ENCODE peak calls at places on chromosomes 6 and 20, in nine cellular contexts. One of them, this sample, is unnamed.

GRCh38 chr6:131789219-131789618 is 18.6 kb upstream of the ENPP1 start:
- DNase-seq in stimulated activated CD8-positive, alpha-beta memory T cell treated with anti-CD3 and anti-CD28 coated beads, Interleukin-2, amount 100 ng/mL, for 1 hour: no peak
- DNase-seq in HuH-7.5: no peak
- DNase-seq in SJCRH30: peak; percentile 44
- DNase-seq in K562: no peak
- DNase-seq in aorta: no peak
- DNase-seq in EH: peak; percentile 36
- DNase-seq in NCI-H748 treated with DMSO at 0.1 percent for 48 hours: no peak
- DNase-seq in NCI-H1436 treated with DMSO at 0.1 percent for 48 hours: no peak
- DNase-seq in this sample: no peak

GRCh38 chr6:115945806-115946205 is 114.9 kb downstream of the FRK start:
- DNase-seq in aorta: no peak
- DNase-seq in HuH-7.5: no peak
- DNase-seq in NCI-H1436 treated with DMSO at 0.1 percent for 48 hours: no peak
- DNase-seq in EH: no peak
- DNase-seq in stimulated activated CD8-positive, alpha-beta memory T cell treated with anti-CD3 and anti-CD28 coated beads, Interleukin-2, amount 100 ng/mL, for 1 hour: no peak
- DNase-seq in SJCRH30: no peak
- DNase-seq in K562: no peak
- DNase-seq in NCI-H748 treated with DMSO at 0.1 percent for 48 hours: no peak
- DNase-seq in this sample: no peak

GRCh38 chr6:26421259-26422144 is 18.8 kb upstream of the BTN3A3 start:
- DNase-seq in aorta: peak; percentile 80
- DNase-seq in K562: peak; percentile 94
- DNase-seq in EH: peak; percentile 94
- DNase-seq in SJCRH30: peak; percentile 90
- DNase-seq in NCI-H1436 treated with DMSO at 0.1 percent for 48 hours: no peak
- DNase-seq in HuH-7.5: peak; percentile 61
- DNase-seq in stimulated activated CD8-positive, alpha-beta memory T cell treated with anti-CD3 and anti-CD28 coated beads, Interleukin-2, amount 100 ng/mL, for 1 hour: no peak
- DNase-seq in NCI-H748 treated with DMSO at 0.1 percent for 48 hours: peak; percentile 76
- DNase-seq in this sample: peak; percentile 77

GRCh38 chr6:139344186-139344963 is 30.1 kb downstream of the CITED2 start:
- DNase-seq in aorta: no peak
- DNase-seq in EH: no peak
- DNase-seq in HuH-7.5: no peak
- DNase-seq in K562: no peak
- DNase-seq in NCI-H748 treated with DMSO at 0.1 percent for 48 hours: no peak
- DNase-seq in stimulated activated CD8-positive, alpha-beta memory T cell treated with anti-CD3 and anti-CD28 coated beads, Interleukin-2, amount 100 ng/mL, for 1 hour: no peak
- DNase-seq in SJCRH30: peak; percentile 51
- DNase-seq in NCI-H1436 treated with DMSO at 0.1 percent for 48 hours: no peak
- DNase-seq in this sample: no peak

GRCh38 chr6:33584700-33585402 is 4.8 kb upstream of the BAK1 start:
- DNase-seq in SJCRH30: no peak
- DNase-seq in K562: no peak
- DNase-seq in stimulated activated CD8-positive, alpha-beta memory T cell treated with anti-CD3 and anti-CD28 coated beads, Interleukin-2, amount 100 ng/mL, for 1 hour: no peak
- DNase-seq in NCI-H748 treated with DMSO at 0.1 percent for 48 hours: no peak
- DNase-seq in aorta: no peak
- DNase-seq in NCI-H1436 treated with DMSO at 0.1 percent for 48 hours: no peak
- DNase-seq in HuH-7.5: no peak
- DNase-seq in EH: no peak
- DNase-seq in this sample: peak; percentile 56

GRCh38 chr6:117008618-117009017 is 131.6 kb downstream of the RFX6 start:
- DNase-seq in stimulated activated CD8-positive, alpha-beta memory T cell treated with anti-CD3 and anti-CD28 coated beads, Interleukin-2, amount 100 ng/mL, for 1 hour: no peak
- DNase-seq in HuH-7.5: no peak
- DNase-seq in EH: no peak
- DNase-seq in aorta: no peak
- DNase-seq in K562: no peak
- DNase-seq in NCI-H1436 treated with DMSO at 0.1 percent for 48 hours: no peak
- DNase-seq in NCI-H748 treated with DMSO at 0.1 percent for 48 hours: no peak
- DNase-seq in SJCRH30: no peak
- DNase-seq in this sample: no peak

GRCh38 chr20:32562495-32562911 is 22.6 kb downstream of the NOL4L start:
- DNase-seq in stimulated activated CD8-positive, alpha-beta memory T cell treated with anti-CD3 and anti-CD28 coated beads, Interleukin-2, amount 100 ng/mL, for 1 hour: no peak
- DNase-seq in HuH-7.5: no peak
- DNase-seq in NCI-H1436 treated with DMSO at 0.1 percent for 48 hours: no peak
- DNase-seq in K562: no peak
- DNase-seq in EH: no peak
- DNase-seq in NCI-H748 treated with DMSO at 0.1 percent for 48 hours: no peak
- DNase-seq in SJCRH30: no peak
- DNase-seq in aorta: no peak
- DNase-seq in this sample: no peak

GRCh38 chr20:58511861-58512260 is 3.3 kb downstream of the APCDD1L start:
- DNase-seq in aorta: no peak
- DNase-seq in HuH-7.5: no peak
- DNase-seq in EH: no peak
- DNase-seq in stimulated activated CD8-positive, alpha-beta memory T cell treated with anti-CD3 and anti-CD28 coated beads, Interleukin-2, amount 100 ng/mL, for 1 hour: no peak
- DNase-seq in NCI-H1436 treated with DMSO at 0.1 percent for 48 hours: no peak
- DNase-seq in K562: no peak
- DNase-seq in NCI-H748 treated with DMSO at 0.1 percent for 48 hours: no peak
- DNase-seq in SJCRH30: no peak
- DNase-seq in this sample: no peak

GRCh38 chr6:105678516-105678915 is 275.6 kb upstream of the PREP start:
- DNase-seq in NCI-H748 treated with DMSO at 0.1 percent for 48 hours: no peak
- DNase-seq in aorta: no peak
- DNase-seq in EH: peak; percentile 30
- DNase-seq in NCI-H1436 treated with DMSO at 0.1 percent for 48 hours: no peak
- DNase-seq in K562: no peak
- DNase-seq in HuH-7.5: no peak
- DNase-seq in stimulated activated CD8-positive, alpha-beta memory T cell treated with anti-CD3 and anti-CD28 coated beads, Interleukin-2, amount 100 ng/mL, for 1 hour: no peak
- DNase-seq in SJCRH30: no peak
- DNase-seq in this sample: no peak

GRCh38 chr6:53734473-53735299 is 60.1 kb upstream of the LRRC1 start:
- DNase-seq in HuH-7.5: peak; percentile 12
- DNase-seq in K562: no peak
- DNase-seq in stimulated activated CD8-positive, alpha-beta memory T cell treated with anti-CD3 and anti-CD28 coated beads, Interleukin-2, amount 100 ng/mL, for 1 hour: no peak
- DNase-seq in aorta: no peak
- DNase-seq in NCI-H748 treated with DMSO at 0.1 percent for 48 hours: peak; percentile 31
- DNase-seq in SJCRH30: peak; percentile 59
- DNase-seq in NCI-H1436 treated with DMSO at 0.1 percent for 48 hours: no peak
- DNase-seq in EH: peak; percentile 92
- DNase-seq in this sample: no peak

GRCh38 chr6:150153905-150154492 is 11.2 kb downstream of the PPP1R14C start:
- DNase-seq in aorta: no peak
- DNase-seq in K562: no peak
- DNase-seq in EH: peak; percentile 5
- DNase-seq in HuH-7.5: no peak
- DNase-seq in NCI-H1436 treated with DMSO at 0.1 percent for 48 hours: no peak
- DNase-seq in NCI-H748 treated with DMSO at 0.1 percent for 48 hours: no peak
- DNase-seq in SJCRH30: no peak
- DNase-seq in stimulated activated CD8-positive, alpha-beta memory T cell treated with anti-CD3 and anti-CD28 coated beads, Interleukin-2, amount 100 ng/mL, for 1 hour: no peak
- DNase-seq in this sample: no peak

GRCh38 chr6:27157461-27158315 is 89.8 kb upstream of the PRSS16 start:
- DNase-seq in SJCRH30: no peak
- DNase-seq in HuH-7.5: no peak
- DNase-seq in aorta: peak; percentile 82
- DNase-seq in K562: peak; percentile 67
- DNase-seq in stimulated activated CD8-positive, alpha-beta memory T cell treated with anti-CD3 and anti-CD28 coated beads, Interleukin-2, amount 100 ng/mL, for 1 hour: peak; percentile 68
- DNase-seq in NCI-H748 treated with DMSO at 0.1 percent for 48 hours: peak; percentile 87
- DNase-seq in NCI-H1436 treated with DMSO at 0.1 percent for 48 hours: peak; percentile 63
- DNase-seq in EH: peak; percentile 69
- DNase-seq in this sample: peak; percentile 79

GRCh38 chr6:100763617-100764016 is 117.5 kb downstream of the ASCC3 start:
- DNase-seq in NCI-H1436 treated with DMSO at 0.1 percent for 48 hours: no peak
- DNase-seq in K562: no peak
- DNase-seq in stimulated activated CD8-positive, alpha-beta memory T cell treated with anti-CD3 and anti-CD28 coated beads, Interleukin-2, amount 100 ng/mL, for 1 hour: no peak
- DNase-seq in EH: no peak
- DNase-seq in HuH-7.5: no peak
- DNase-seq in SJCRH30: no peak
- DNase-seq in aorta: no peak
- DNase-seq in NCI-H748 treated with DMSO at 0.1 percent for 48 hours: no peak
- DNase-seq in this sample: no peak

GRCh38 chr6:37513155-37513554 is 13.5 kb upstream of the CCDC167 start:
- DNase-seq in stimulated activated CD8-positive, alpha-beta memory T cell treated with anti-CD3 and anti-CD28 coated beads, Interleukin-2, amount 100 ng/mL, for 1 hour: no peak
- DNase-seq in SJCRH30: no peak
- DNase-seq in aorta: no peak
- DNase-seq in K562: no peak
- DNase-seq in HuH-7.5: no peak
- DNase-seq in NCI-H748 treated with DMSO at 0.1 percent for 48 hours: no peak
- DNase-seq in NCI-H1436 treated with DMSO at 0.1 percent for 48 hours: no peak
- DNase-seq in EH: no peak
- DNase-seq in this sample: no peak

GRCh38 chr20:19783966-19784401 is 25.9 kb downstream of the RIN2 start:
- DNase-seq in K562: no peak
- DNase-seq in stimulated activated CD8-positive, alpha-beta memory T cell treated with anti-CD3 and anti-CD28 coated beads, Interleukin-2, amount 100 ng/mL, for 1 hour: no peak
- DNase-seq in aorta: no peak
- DNase-seq in NCI-H748 treated with DMSO at 0.1 percent for 48 hours: no peak
- DNase-seq in SJCRH30: peak; percentile 63
- DNase-seq in NCI-H1436 treated with DMSO at 0.1 percent for 48 hours: no peak
- DNase-seq in EH: peak; percentile 84
- DNase-seq in HuH-7.5: no peak
- DNase-seq in this sample: no peak

GRCh38 chr6:4635666-4636065 is 140.5 kb upstream of the CDYL start:
- DNase-seq in NCI-H1436 treated with DMSO at 0.1 percent for 48 hours: no peak
- DNase-seq in aorta: no peak
- DNase-seq in SJCRH30: peak; percentile 83
- DNase-seq in HuH-7.5: no peak
- DNase-seq in stimulated activated CD8-positive, alpha-beta memory T cell treated with anti-CD3 and anti-CD28 coated beads, Interleukin-2, amount 100 ng/mL, for 1 hour: no peak
- DNase-seq in EH: no peak
- DNase-seq in NCI-H748 treated with DMSO at 0.1 percent for 48 hours: no peak
- DNase-seq in K562: no peak
- DNase-seq in this sample: no peak

GRCh38 chr6:139721924-139722323 is 347.5 kb upstream of the CITED2 start:
- DNase-seq in HuH-7.5: no peak
- DNase-seq in EH: no peak
- DNase-seq in NCI-H1436 treated with DMSO at 0.1 percent for 48 hours: no peak
- DNase-seq in SJCRH30: no peak
- DNase-seq in NCI-H748 treated with DMSO at 0.1 percent for 48 hours: no peak
- DNase-seq in K562: no peak
- DNase-seq in aorta: no peak
- DNase-seq in stimulated activated CD8-positive, alpha-beta memory T cell treated with anti-CD3 and anti-CD28 coated beads, Interleukin-2, amount 100 ng/mL, for 1 hour: no peak
- DNase-seq in this sample: no peak

GRCh38 chr20:19427480-19427879 is 215.0 kb downstream of the SLC24A3 start:
- DNase-seq in K562: peak; percentile 9
- DNase-seq in HuH-7.5: peak; percentile 16
- DNase-seq in stimulated activated CD8-positive, alpha-beta memory T cell treated with anti-CD3 and anti-CD28 coated beads, Interleukin-2, amount 100 ng/mL, for 1 hour: no peak
- DNase-seq in EH: peak; percentile 41
- DNase-seq in aorta: no peak
- DNase-seq in NCI-H748 treated with DMSO at 0.1 percent for 48 hours: no peak
- DNase-seq in SJCRH30: no peak
- DNase-seq in NCI-H1436 treated with DMSO at 0.1 percent for 48 hours: no peak
- DNase-seq in this sample: no peak

This sample was measured in sciatic nerve.